ENCODE peak calls at places on chromosomes 12 and 14, in seven cellular contexts. E is NCI-H69, P is HuH-7.5, U is neural progenitor cell, S is ACHN, A is AG10803, Z is HL-60. C is an unnamed sample.

GRCh38 chr14:23294734-23295561 is 7.7 kb downstream of the PPP1R3E start:
- DNase-seq in E (peak), P (no peak), U (peak), S (peak), A (peak), Z (peak), C (peak)

GRCh38 chr14:68576496-68577244 is 216.2 kb downstream of the ZFP36L1 start:
- DNase-seq in E (no peak), P (no peak), U (no peak), S (peak), A (peak), Z (no peak), C (no peak)

GRCh38 chr14:20768593-20768892 is 339 bp downstream of the EDDM3B start:
- DNase-seq in E (no peak), P (no peak), U (no peak), S (no peak), A (no peak), Z (no peak), C (no peak)

GRCh38 chr14:20438664-20439063 is 2.7 kb upstream of the KLHL33 start:
- DNase-seq in E (no peak), P (no peak), U (no peak), S (no peak), A (no peak), Z (no peak), C (no peak)

GRCh38 chr12:33437598-33437997 is 2.0 kb downstream of the SYT10 start:
- DNase-seq in E (no peak), P (no peak), U (no peak), S (no peak), A (no peak), Z (no peak), C (no peak)

GRCh38 chr12:452667-453210 is 7.0 kb upstream of the B4GALNT3 start:
- DNase-seq in E (peak), P (no peak), U (no peak), S (no peak), A (no peak), Z (peak), C (no peak)

GRCh38 chr12:94458882-94459772 is 540 bp downstream of the CEP83 start:
- DNase-seq in E (peak), P (no peak), U (no peak), S (peak), A (peak), Z (no peak), C (peak)

GRCh38 chr12:120013659-120014380 is 24.8 kb downstream of the BICDL1 start:
- DNase-seq in E (no peak), P (no peak), U (no peak), S (peak), A (no peak), Z (no peak), C (no peak)

GRCh38 chr12:26554332-26554731 is 278.7 kb downstream of the ITPR2 start:
- DNase-seq in E (peak), P (no peak), U (no peak), S (no peak), A (no peak), Z (no peak), C (no peak)

GRCh38 chr14:71267691-71268090 is 360.4 kb downstream of the PCNX1 start:
- DNase-seq in E (no peak), P (no peak), U (no peak), S (peak), A (no peak), Z (no peak), C (no peak)

GRCh38 chr12:116497051-116497529 is 62.1 kb upstream of the MAP1LC3B2 start:
- DNase-seq in E (no peak), P (no peak), U (peak), S (no peak), A (no peak), Z (no peak), C (no peak)

GRCh38 chr14:58150243-58150805 is 1.7 kb downstream of the ARMH4 start:
- DNase-seq in E (no peak), P (no peak), U (no peak), S (no peak), A (no peak), Z (no peak), C (no peak)

GRCh38 chr14:35215110-35215872 is 76.9 kb upstream of the PSMA6 start:
- DNase-seq in E (peak), P (peak), U (peak), S (peak), A (peak), Z (no peak), C (peak)

GRCh38 chr14:77109656-77110055 is 11.6 kb downstream of the CIPC start:
- DNase-seq in E (no peak), P (no peak), U (no peak), S (no peak), A (no peak), Z (no peak), C (no peak)

GRCh38 chr14:34018564-34019244 is 67.8 kb upstream of the EGLN3 start:
- DNase-seq in E (no peak), P (no peak), U (no peak), S (no peak), A (no peak), Z (no peak), C (no peak)

GRCh38 chr12:87720967-87721366 is 308.2 kb downstream of the C12orf50 start:
- DNase-seq in E (no peak), P (no peak), U (no peak), S (no peak), A (no peak), Z (no peak), C (no peak)

GRCh38 chr12:105748806-105749600 is 389.8 kb downstream of the NUAK1 start:
- DNase-seq in E (no peak), P (no peak), U (no peak), S (no peak), A (peak), Z (no peak), C (no peak)

GRCh38 chr14:77148510-77149231 is 7.1 kb upstream of the ZDHHC22 start:
- DNase-seq in E (peak), P (no peak), U (no peak), S (no peak), A (no peak), Z (no peak), C (no peak)

GRCh38 chr14:77543240-77543551 is 44.6 kb upstream of the ISM2 start:
- DNase-seq in E (no peak), P (no peak), U (no peak), S (no peak), A (no peak), Z (no peak), C (no peak)

GRCh38 chr12:63150255-63151060 is 543 bp downstream of the AVPR1A start:
- DNase-seq in E (peak), P (peak), U (peak), S (no peak), A (no peak), Z (no peak), C (peak)

GRCh38 chr12:62259311-62259992 is 752 bp upstream of the USP15 start:
- DNase-seq in E (peak), P (peak), U (no peak), S (no peak), A (no peak), Z (peak), C (no peak)

GRCh38 chr12:124828264-124829007 is 35.2 kb downstream of the SCARB1 start:
- DNase-seq in E (peak), P (peak), U (no peak), S (peak), A (peak), Z (no peak), C (no peak)

GRCh38 chr12:916240-916639 is 33.3 kb downstream of the RAD52 start:
- DNase-seq in E (no peak), P (no peak), U (no peak), S (no peak), A (no peak), Z (peak), C (no peak)

GRCh38 chr12:110279976-110280783 is 867 bp upstream of the ATP2A2 start:
- DNase-seq in E (peak), P (peak), U (peak), S (peak), A (peak), Z (peak), C (no peak)

GRCh38 chr12:93645702-93646101 is 31.5 kb upstream of the CRADD start:
- DNase-seq in E (peak), P (no peak), U (no peak), S (no peak), A (peak), Z (no peak), C (no peak)

GRCh38 chr12:110367209-110367864 is 36.2 kb downstream of the ANAPC7 start:
- DNase-seq in E (peak), P (no peak), U (peak), S (no peak), A (no peak), Z (no peak), C (no peak)

GRCh38 chr12:78865297-78865955 is 852 bp downstream of the SYT1 start:
- DNase-seq in E (peak), P (no peak), U (peak), S (peak), A (no peak), Z (no peak), C (no peak)

GRCh38 chr12:15777355-15778012 is 11.7 kb downstream of the EPS8 start:
- DNase-seq in E (no peak), P (no peak), U (no peak), S (no peak), A (no peak), Z (no peak), C (no peak)

GRCh38 chr12:1422604-1423315 is 171.6 kb downstream of the FBXL14 start:
- DNase-seq in E (no peak), P (no peak), U (no peak), S (no peak), A (no peak), Z (no peak), C (no peak)

GRCh38 chr14:90419200-90419599 is 22.4 kb downstream of the CALM1 start:
- DNase-seq in E (peak), P (no peak), U (no peak), S (peak), A (peak), Z (no peak), C (no peak)

GRCh38 chr14:104136472-104137296 is 1.7 kb upstream of the KIF26A start:
- DNase-seq in E (peak), P (no peak), U (peak), S (no peak), A (no peak), Z (no peak), C (no peak)

GRCh38 chr14:90641111-90642010 is 174.9 kb downstream of the TTC7B start:
- DNase-seq in E (no peak), P (no peak), U (peak), S (no peak), A (no peak), Z (no peak), C (no peak)

C was measured in HEK293T.